ENCODE peak calls at places on chromosomes 11 and 22, in ten cellular contexts. W, Y, L, M, P, G, N, B, K and R are unnamed samples.
A peak's percentile ranks its signal among the peaks of the same experiment; 100 is the strongest.

GRCh38 chr11:117911694-117912093 is 17.5 kb downstream of the TMPRSS13 start:
- DNase-seq in G (no peak), K (no peak), B (no peak), M (no peak), N (no peak), P (no peak), L (no peak), W (no peak), Y (no peak), R (no peak)

GRCh38 chr11:85167471-85167870 is 459.7 kb downstream of the DLG2 start:
- DNase-seq in B (no peak), G (no peak), M (no peak), P (no peak), L (no peak), Y (no peak), W (no peak), N (no peak), K (no peak), R (no peak)

GRCh38 chr11:46337626-46338345 is 9.5 kb upstream of the DGKZ start:
- DNase-seq in W (no peak), N (no peak), L (no peak), M (no peak), B (no peak), P (no peak), K (no peak), Y (no peak), G (no peak), R (no peak)

GRCh38 chr11:45885921-45886721 is 670 bp downstream of the MAPK8IP1 start:
- DNase-seq in L (no peak), G (no peak), M (no peak), Y (no peak), B (no peak), K (no peak), P (no peak), W (no peak), N (no peak), R (no peak)

GRCh38 chr22:23263651-23264555 is 83.6 kb downstream of the BCR start:
- DNase-seq in B (no peak), G (no peak), M (peak; percentile 52), Y (no peak), K (no peak), W (no peak), N (no peak), P (no peak), L (no peak), R (peak; percentile 85)

GRCh38 chr22:30228509-30229359 is 17.8 kb downstream of the LIF start:
- DNase-seq in B (no peak), N (no peak), Y (no peak), P (no peak), W (no peak), G (peak; percentile 88), L (no peak), K (no peak), M (no peak), R (no peak)

GRCh38 chr11:85517272-85517671 is 109.9 kb downstream of the DLG2 start:
- DNase-seq in N (no peak), L (no peak), Y (no peak), G (no peak), B (no peak), P (no peak), M (no peak), W (no peak), K (no peak), R (no peak)

GRCh38 chr11:130131957-130132850 is 27.4 kb upstream of the ST14 start:
- DNase-seq in B (no peak), Y (peak; percentile 46), P (peak; percentile 53), M (no peak), G (peak; percentile 70), N (peak; percentile 81), L (peak; percentile 72), W (peak; percentile 61), K (peak; percentile 70), R (peak; percentile 28)

GRCh38 chr11:5291207-5291838 is 10.4 kb downstream of the OR51B4 start:
- DNase-seq in B (no peak), L (no peak), K (peak; percentile 68), W (no peak), M (no peak), G (peak; percentile 70), P (peak; percentile 35), Y (no peak), N (peak; percentile 57), R (no peak)

GRCh38 chr11:92383430-92383829 is 158.8 kb downstream of the FAT3 start:
- DNase-seq in W (no peak), N (peak; percentile 30), K (no peak), M (no peak), G (peak; percentile 82), B (no peak), P (no peak), Y (no peak), L (no peak), R (no peak)

GRCh38 chr11:67120881-67121710 is 2.0 kb downstream of the KDM2A start:
- DNase-seq in N (peak; percentile 52), G (peak; percentile 32), L (peak; percentile 48), K (peak; percentile 65), B (no peak), W (no peak), M (peak; percentile 54), P (no peak), Y (peak; percentile 33), R (no peak)

GRCh38 chr11:17725174-17725573 is 5.8 kb downstream of the MYOD1 start:
- DNase-seq in N (no peak), P (no peak), M (no peak), B (no peak), K (no peak), W (no peak), Y (no peak), G (no peak), L (no peak), R (no peak)

DNA sequence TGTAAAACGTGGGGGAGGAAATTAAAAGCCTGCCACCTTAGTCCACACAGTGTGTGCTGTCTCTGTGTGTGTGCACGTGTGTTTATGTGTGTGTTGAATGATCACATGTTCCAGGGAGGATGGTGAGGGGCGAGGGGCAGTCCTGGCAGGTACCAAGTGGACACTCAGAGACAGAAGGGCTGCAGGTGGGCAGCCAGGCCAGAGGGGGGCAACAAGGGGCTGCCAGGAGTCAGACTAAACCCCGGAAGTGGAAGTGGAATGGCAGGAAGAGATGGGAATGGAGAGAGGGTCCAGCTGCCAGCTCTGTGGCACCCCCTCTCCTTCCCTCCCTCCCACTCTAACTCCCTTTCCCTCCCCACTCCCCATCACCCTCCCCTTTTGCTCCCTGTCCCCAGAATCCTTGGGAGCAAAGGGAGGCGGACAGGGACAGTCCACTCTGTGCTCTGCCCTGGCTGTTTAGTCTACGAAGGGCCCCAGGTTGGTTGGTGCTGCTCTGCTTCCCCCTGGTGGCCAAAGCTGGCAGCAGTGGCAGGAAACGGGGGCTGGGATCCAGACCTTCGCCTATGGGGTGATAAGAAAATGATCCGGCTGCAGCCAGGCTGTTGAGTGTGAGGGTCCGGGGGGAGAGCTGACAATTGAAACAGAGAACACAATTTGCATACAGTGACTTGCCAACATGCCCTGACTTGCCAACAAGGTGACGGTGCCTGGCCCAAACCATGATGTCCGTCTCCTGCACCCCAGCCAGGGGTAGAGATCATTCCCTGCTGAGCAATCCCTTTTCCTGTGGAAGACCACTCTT is 24.4 kb downstream of the P2RY2 start:
- DNase-seq in L (peak; percentile 72), P (peak; percentile 65), K (peak; percentile 70), N (peak; percentile 79), G (peak; percentile 40), W (peak; percentile 87), Y (peak; percentile 68), B (peak; percentile 82), M (peak; percentile 65), R (peak; percentile 69)
- TF ChIP-seq CTCF in L (peak; percentile 72), P (peak; percentile 98), K (peak; percentile 97), N (peak; percentile 98), G (peak; percentile 87), W (peak; percentile 92), Y (peak; percentile 93), B (peak; percentile 73), M (peak; percentile 64), R (peak; percentile 77)

GRCh38 chr22:42720263-42721044 is at the start of gene A4GALT:
- DNase-seq in G (no peak), Y (no peak), M (no peak), K (no peak), N (no peak), L (no peak), W (no peak), P (no peak), B (peak; percentile 48), R (peak; percentile 17)

GRCh38 chr22:42719656-42720262 is 911 bp downstream of the A4GALT start:
- DNase-seq in M (peak; percentile 25), B (no peak), G (no peak), Y (no peak), N (no peak), W (peak; percentile 28), K (no peak), P (no peak), L (no peak), R (no peak)

GRCh38 chr22:42721045-42721434 is 370 bp upstream of the A4GALT start:
- DNase-seq in Y (no peak), N (peak; percentile 27), P (no peak), M (no peak), W (no peak), B (no peak), K (no peak), G (no peak), L (no peak), R (no peak)

GRCh38 chr22:42717197-42717967 is 3.3 kb downstream of the A4GALT start:
- DNase-seq in B (no peak), W (no peak), G (peak; percentile 43), K (peak; percentile 24), P (no peak), M (no peak), L (no peak), Y (no peak), N (peak; percentile 31), R (no peak)

GRCh38 chr22:42719133-42719532 is 1.5 kb downstream of the A4GALT start:
- DNase-seq in B (no peak), P (no peak), N (peak; percentile 43), K (no peak), L (no peak), G (peak; percentile 46), Y (no peak), M (no peak), W (no peak), R (no peak)
- TF ChIP-seq CTCF in B (no peak), P (peak; percentile 9), N (peak; percentile 39), K (no peak), L (no peak), G (no peak), Y (peak; percentile 41), M (no peak), W (no peak), R (no peak)

GRCh38 chr11:131275580-131275979 is 94.8 kb upstream of the NTM start:
- DNase-seq in W (no peak), M (no peak), N (no peak), B (no peak), P (no peak), Y (no peak), L (no peak), G (no peak), K (no peak), R (no peak)
- TF ChIP-seq CTCF in W (no peak), M (no peak), N (no peak), B (no peak), P (no peak), Y (no peak), L (no peak), G (no peak), K (no peak), R (no peak)

DNA sequence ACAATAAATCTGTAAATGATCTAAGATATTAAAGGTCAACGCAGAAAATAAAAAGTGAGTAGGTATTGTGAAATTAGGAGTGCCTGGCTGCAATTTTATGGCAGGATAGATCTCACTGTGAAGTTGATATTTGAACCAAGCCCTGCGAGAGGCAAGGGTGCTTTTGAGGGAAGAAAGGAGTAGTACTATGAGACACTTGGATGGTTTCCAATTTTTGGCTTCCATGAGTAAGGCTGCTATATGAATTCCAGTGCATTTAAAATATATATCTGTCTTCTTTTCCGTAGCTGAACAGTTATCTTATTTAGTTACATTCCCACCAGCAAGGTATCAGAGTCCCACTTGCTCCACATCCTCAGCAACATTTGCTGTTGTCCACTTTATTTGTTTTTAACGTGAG is 720.0 kb upstream of the CNTN5 start:
- DNase-seq in G (no peak), M (no peak), B (no peak), L (no peak), P (no peak), W (no peak), K (no peak), Y (no peak), N (no peak), R (no peak)
- TF ChIP-seq CTCF in G (no peak), M (no peak), B (no peak), L (no peak), P (no peak), W (no peak), K (no peak), Y (no peak), N (no peak), R (no peak)